ENCODE peak calls at places on chromosomes 5 and 9, in six cellular contexts. One of them, this sample, is unnamed.

GRCh38 chr5:1330146-1330846 is 14.6 kb downstream of the CLPTM1L start:
- DNase-seq in HL-60: no peak
- DNase-seq in WERI-Rb-1: no peak
- DNase-seq in Caco-2: no peak
- DNase-seq in HCT116: no peak
- DNase-seq in foreskin fibroblast: no peak
- DNase-seq in this sample: no peak

GRCh38 chr9:129414377-129415021 is 206.4 kb downstream of the C9orf50 start:
- DNase-seq in Caco-2: peak
- DNase-seq in HCT116: no peak
- DNase-seq in foreskin fibroblast: peak
- DNase-seq in WERI-Rb-1: peak
- DNase-seq in HL-60: no peak
- DNase-seq in this sample: peak

GRCh38 chr5:173826179-173826920 is 61.8 kb upstream of the CPEB4 start:
- DNase-seq in Caco-2: no peak
- DNase-seq in foreskin fibroblast: no peak
- DNase-seq in HCT116: no peak
- DNase-seq in WERI-Rb-1: no peak
- DNase-seq in HL-60: no peak
- DNase-seq in this sample: no peak

GRCh38 chr5:169162407-169162806 is 138.5 kb downstream of the SLIT3 start:
- DNase-seq in Caco-2: no peak
- DNase-seq in HL-60: no peak
- DNase-seq in foreskin fibroblast: peak
- DNase-seq in HCT116: no peak
- DNase-seq in WERI-Rb-1: no peak
- DNase-seq in this sample: peak

GRCh38 chr5:77138981-77139380 is 51.9 kb upstream of the ZBED3 start:
- DNase-seq in WERI-Rb-1: no peak
- DNase-seq in foreskin fibroblast: peak
- DNase-seq in HCT116: no peak
- DNase-seq in Caco-2: no peak
- DNase-seq in HL-60: no peak
- DNase-seq in this sample: peak

GRCh38 chr9:38662763-38663593 is 42.6 kb upstream of the ANKRD18A start:
- DNase-seq in HL-60: no peak
- DNase-seq in HCT116: no peak
- DNase-seq in foreskin fibroblast: peak
- DNase-seq in WERI-Rb-1: no peak
- DNase-seq in Caco-2: no peak
- DNase-seq in this sample: no peak

GRCh38 chr9:88583901-88584596 is 49.1 kb downstream of the NXNL2 start:
- DNase-seq in HCT116: no peak
- DNase-seq in HL-60: no peak
- DNase-seq in Caco-2: no peak
- DNase-seq in foreskin fibroblast: peak
- DNase-seq in WERI-Rb-1: peak
- DNase-seq in this sample: peak

GRCh38 chr5:135541969-135542502 is 6.3 kb upstream of the NEUROG1 start:
- DNase-seq in HCT116: no peak
- DNase-seq in WERI-Rb-1: no peak
- DNase-seq in foreskin fibroblast: no peak
- DNase-seq in HL-60: no peak
- DNase-seq in Caco-2: no peak
- DNase-seq in this sample: no peak

GRCh38 chr5:78896128-78896527 is 89.0 kb downstream of the ARSB start:
- DNase-seq in Caco-2: no peak
- DNase-seq in foreskin fibroblast: peak
- DNase-seq in HL-60: no peak
- DNase-seq in WERI-Rb-1: no peak
- DNase-seq in HCT116: no peak
- DNase-seq in this sample: peak

GRCh38 chr9:100589582-100589981 is 11.7 kb downstream of the CAVIN4 start:
- DNase-seq in HL-60: no peak
- DNase-seq in HCT116: no peak
- DNase-seq in foreskin fibroblast: no peak
- DNase-seq in WERI-Rb-1: no peak
- DNase-seq in Caco-2: no peak
- DNase-seq in this sample: peak

GRCh38 chr9:135862781-135863180 is 44.6 kb downstream of the CAMSAP1 start:
- DNase-seq in foreskin fibroblast: no peak
- DNase-seq in HCT116: no peak
- DNase-seq in Caco-2: no peak
- DNase-seq in HL-60: no peak
- DNase-seq in WERI-Rb-1: no peak
- DNase-seq in this sample: no peak

GRCh38 chr9:78781681-78782080 is 484.8 kb downstream of the PSAT1 start:
- DNase-seq in HL-60: no peak
- DNase-seq in Caco-2: no peak
- DNase-seq in foreskin fibroblast: no peak
- DNase-seq in WERI-Rb-1: no peak
- DNase-seq in HCT116: no peak
- DNase-seq in this sample: peak

GRCh38 chr5:141957367-141957993 is 522 bp downstream of the PCDH12 start:
- DNase-seq in HL-60: no peak
- DNase-seq in HCT116: no peak
- DNase-seq in foreskin fibroblast: no peak
- DNase-seq in WERI-Rb-1: peak
- DNase-seq in Caco-2: no peak
- DNase-seq in this sample: no peak

DNA sequence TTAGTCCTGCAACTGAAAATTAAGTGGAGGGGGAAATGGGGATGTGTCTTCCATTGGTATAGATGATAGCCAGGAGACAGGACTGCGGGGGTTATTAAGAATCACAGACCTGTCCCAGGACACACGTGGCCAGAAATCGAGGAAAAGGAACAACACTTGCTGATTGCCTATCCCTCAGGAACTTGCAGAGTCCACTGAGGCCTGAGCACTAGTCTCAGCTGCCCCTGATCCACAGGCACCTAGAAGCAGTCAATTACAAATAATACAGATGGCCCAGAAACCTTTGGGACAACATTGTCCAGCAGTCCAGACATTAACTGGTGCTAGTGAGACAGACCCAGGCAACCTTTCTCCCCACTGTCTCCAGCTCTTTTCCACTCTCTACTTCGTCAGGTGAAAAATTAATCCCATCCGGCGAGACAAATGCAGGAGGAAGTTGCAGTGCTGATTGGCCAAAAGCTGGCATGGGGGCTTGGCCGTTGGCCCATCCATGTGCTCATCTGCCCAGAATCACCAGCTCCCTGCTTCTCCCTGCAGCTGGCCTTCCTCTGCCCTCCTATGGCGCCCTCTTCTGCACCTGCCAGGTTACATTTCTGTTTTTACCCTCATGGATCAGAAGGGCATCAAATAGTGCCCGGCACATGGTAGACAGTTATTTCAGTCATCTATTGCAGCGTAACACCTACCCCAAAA is 3.5 kb upstream of the B4GALT1 start:
- DNase-seq in foreskin fibroblast: no peak
- DNase-seq in Caco-2: peak
- DNase-seq in HL-60: no peak
- DNase-seq in WERI-Rb-1: peak
- DNase-seq in HCT116: peak
- DNase-seq in this sample: no peak
- TF ChIP-seq CTCF in foreskin fibroblast: no peak
- TF ChIP-seq CTCF in Caco-2: peak
- TF ChIP-seq CTCF in HL-60: peak
- TF ChIP-seq CTCF in WERI-Rb-1: peak
- TF ChIP-seq CTCF in HCT116: peak
- TF ChIP-seq CTCF in this sample: peak

GRCh38 chr5:25554077-25554476 is 909.3 kb upstream of the CDH10 start:
- DNase-seq in HL-60: no peak
- DNase-seq in WERI-Rb-1: no peak
- DNase-seq in HCT116: no peak
- DNase-seq in foreskin fibroblast: no peak
- DNase-seq in Caco-2: no peak
- DNase-seq in this sample: no peak
- TF ChIP-seq CTCF in HL-60: no peak
- TF ChIP-seq CTCF in WERI-Rb-1: no peak
- TF ChIP-seq CTCF in HCT116: no peak
- TF ChIP-seq CTCF in foreskin fibroblast: no peak
- TF ChIP-seq CTCF in Caco-2: no peak
- TF ChIP-seq CTCF in this sample: no peak

GRCh38 chr5:57276353-57276752 is 102.5 kb downstream of the GPBP1 start:
- DNase-seq in foreskin fibroblast: no peak
- DNase-seq in WERI-Rb-1: peak
- DNase-seq in Caco-2: no peak
- DNase-seq in HL-60: no peak
- DNase-seq in HCT116: no peak
- DNase-seq in this sample: no peak

GRCh38 chr5:57280811-57281301 is 107.0 kb downstream of the GPBP1 start:
- DNase-seq in Caco-2: no peak
- DNase-seq in foreskin fibroblast: no peak
- DNase-seq in WERI-Rb-1: no peak
- DNase-seq in HL-60: no peak
- DNase-seq in HCT116: no peak
- DNase-seq in this sample: no peak

DNA sequence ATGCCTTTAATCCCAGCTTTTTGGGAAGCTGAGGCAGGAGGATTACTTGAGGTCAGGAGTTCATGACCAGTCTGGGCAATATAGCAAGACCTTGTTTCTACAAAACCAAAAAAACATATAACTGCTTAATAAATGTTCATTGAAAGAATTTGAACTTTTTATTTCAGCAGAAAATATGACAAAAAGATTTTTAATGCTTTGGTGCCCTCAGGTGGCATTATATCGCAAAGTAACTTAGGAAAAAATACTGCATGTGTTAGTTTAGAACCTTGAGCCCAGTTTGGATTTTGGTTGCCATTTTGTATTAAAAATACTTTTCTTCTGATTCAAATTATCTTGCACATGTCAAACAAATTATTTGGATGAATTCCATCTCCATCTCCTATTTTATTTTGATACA is 103.2 kb downstream of the GPBP1 start:
- DNase-seq in Caco-2: no peak
- DNase-seq in HL-60: no peak
- DNase-seq in foreskin fibroblast: no peak
- DNase-seq in WERI-Rb-1: no peak
- DNase-seq in HCT116: peak
- DNase-seq in this sample: peak
- TF ChIP-seq CTCF in Caco-2: no peak
- TF ChIP-seq CTCF in HL-60: no peak
- TF ChIP-seq CTCF in foreskin fibroblast: no peak
- TF ChIP-seq CTCF in WERI-Rb-1: no peak
- TF ChIP-seq CTCF in HCT116: peak
- TF ChIP-seq CTCF in this sample: peak

GRCh38 chr9:24242599-24242998 is 303.1 kb downstream of the IZUMO3 start:
- DNase-seq in HCT116: no peak
- DNase-seq in HL-60: no peak
- DNase-seq in foreskin fibroblast: no peak
- DNase-seq in WERI-Rb-1: no peak
- DNase-seq in Caco-2: no peak
- DNase-seq in this sample: no peak

GRCh38 chr9:24245988-24246387 is 299.7 kb downstream of the IZUMO3 start:
- DNase-seq in HL-60: no peak
- DNase-seq in Caco-2: no peak
- DNase-seq in foreskin fibroblast: peak
- DNase-seq in HCT116: peak
- DNase-seq in WERI-Rb-1: peak
- DNase-seq in this sample: peak
- TF ChIP-seq CTCF in HL-60: no peak
- TF ChIP-seq CTCF in Caco-2: no peak
- TF ChIP-seq CTCF in foreskin fibroblast: no peak
- TF ChIP-seq CTCF in HCT116: peak
- TF ChIP-seq CTCF in WERI-Rb-1: peak
- TF ChIP-seq CTCF in this sample: peak

GRCh38 chr5:72507360-72508238 is at the start of gene ZNF366:
- DNase-seq in HL-60: no peak
- DNase-seq in HCT116: no peak
- DNase-seq in foreskin fibroblast: no peak
- DNase-seq in Caco-2: no peak
- DNase-seq in WERI-Rb-1: no peak
- DNase-seq in this sample: no peak

GRCh38 chr5:72506150-72506549 is 1.1 kb downstream of the ZNF366 start:
- DNase-seq in HL-60: no peak
- DNase-seq in HCT116: no peak
- DNase-seq in Caco-2: no peak
- DNase-seq in WERI-Rb-1: no peak
- DNase-seq in foreskin fibroblast: no peak
- DNase-seq in this sample: no peak

GRCh38 chr5:72510610-72511121 is 3.5 kb upstream of the ZNF366 start:
- DNase-seq in Caco-2: no peak
- DNase-seq in HL-60: no peak
- DNase-seq in WERI-Rb-1: no peak
- DNase-seq in HCT116: no peak
- DNase-seq in foreskin fibroblast: peak
- DNase-seq in this sample: peak

GRCh38 chr5:72509401-72509800 is 2.2 kb upstream of the ZNF366 start:
- DNase-seq in HCT116: no peak
- DNase-seq in foreskin fibroblast: no peak
- DNase-seq in HL-60: no peak
- DNase-seq in Caco-2: no peak
- DNase-seq in WERI-Rb-1: no peak
- DNase-seq in this sample: no peak

GRCh38 chr5:72508241-72509170 is 1.3 kb upstream of the ZNF366 start:
- DNase-seq in HCT116: no peak
- DNase-seq in WERI-Rb-1: no peak
- DNase-seq in foreskin fibroblast: no peak
- DNase-seq in HL-60: no peak
- DNase-seq in Caco-2: no peak
- DNase-seq in this sample: no peak
- TF ChIP-seq CTCF in HCT116: no peak
- TF ChIP-seq CTCF in WERI-Rb-1: no peak
- TF ChIP-seq CTCF in foreskin fibroblast: no peak
- TF ChIP-seq CTCF in HL-60: no peak
- TF ChIP-seq CTCF in Caco-2: no peak
- TF ChIP-seq CTCF in this sample: no peak

GRCh38 chr9:112331676-112331955 is 1.8 kb downstream of the PTBP3 start:
- DNase-seq in Caco-2: no peak
- DNase-seq in HL-60: peak
- DNase-seq in WERI-Rb-1: no peak
- DNase-seq in foreskin fibroblast: no peak
- DNase-seq in HCT116: no peak
- DNase-seq in this sample: no peak

GRCh38 chr9:112332977-112333638 is at the start of gene PTBP3:
- DNase-seq in HL-60: peak
- DNase-seq in WERI-Rb-1: peak
- DNase-seq in HCT116: no peak
- DNase-seq in foreskin fibroblast: peak
- DNase-seq in Caco-2: peak
- DNase-seq in this sample: peak

GRCh38 chr9:112332272-112332671 is 1.1 kb downstream of the PTBP3 start:
- DNase-seq in HCT116: no peak
- DNase-seq in HL-60: no peak
- DNase-seq in Caco-2: no peak
- DNase-seq in foreskin fibroblast: no peak
- DNase-seq in WERI-Rb-1: no peak
- DNase-seq in this sample: no peak

GRCh38 chr9:112333639-112334318 is 360 bp upstream of the PTBP3 start:
- DNase-seq in foreskin fibroblast: peak
- DNase-seq in HCT116: peak
- DNase-seq in Caco-2: peak
- DNase-seq in HL-60: peak
- DNase-seq in WERI-Rb-1: peak
- DNase-seq in this sample: peak

DNA sequence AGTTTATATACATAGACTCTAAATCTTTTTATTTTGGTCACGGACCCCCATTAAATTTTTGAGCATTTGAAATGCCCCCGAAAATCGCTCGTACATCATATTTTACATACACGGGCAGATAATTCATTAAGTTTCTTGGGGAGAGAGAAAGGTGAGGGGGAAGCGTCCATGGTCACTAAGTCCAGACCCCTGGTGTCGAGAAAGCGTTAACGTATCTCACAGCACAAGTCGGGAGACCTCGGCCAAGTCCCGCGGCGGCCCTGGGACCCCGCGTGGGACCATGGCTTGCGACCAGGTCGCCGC is 794 bp downstream of the PTBP3 start:
- DNase-seq in WERI-Rb-1: no peak
- DNase-seq in HCT116: no peak
- DNase-seq in foreskin fibroblast: no peak
- DNase-seq in HL-60: no peak
- DNase-seq in Caco-2: no peak
- DNase-seq in this sample: no peak
- TF ChIP-seq CTCF in WERI-Rb-1: peak
- TF ChIP-seq CTCF in HCT116: no peak
- TF ChIP-seq CTCF in foreskin fibroblast: no peak
- TF ChIP-seq CTCF in HL-60: no peak
- TF ChIP-seq CTCF in Caco-2: no peak
- TF ChIP-seq CTCF in this sample: peak

This sample was measured in HFFc6.